ENCODE peak calls at places on chromosomes 6 and 20, in five cellular contexts. One of them, this sample, is unnamed.

GRCh38 chr6:10901751-10902150 is 14.9 kb downstream of the SYCP2L start:
- DNase-seq in heart left ventricle: no peak
- DNase-seq in right lobe of liver: no peak
- DNase-seq in K562: no peak
- DNase-seq in Peyer's patch: peak
- DNase-seq in this sample: no peak

GRCh38 chr6:155646443-155646842 is 190.8 kb upstream of the NOX3 start:
- DNase-seq in heart left ventricle: no peak
- DNase-seq in right lobe of liver: no peak
- DNase-seq in K562: no peak
- DNase-seq in Peyer's patch: no peak
- DNase-seq in this sample: no peak

GRCh38 chr6:134177753-134178229 is 125.4 kb upstream of the SLC2A12 start:
- DNase-seq in heart left ventricle: no peak
- DNase-seq in right lobe of liver: no peak
- DNase-seq in K562: no peak
- DNase-seq in Peyer's patch: peak
- DNase-seq in this sample: no peak

GRCh38 chr6:142341855-142342330 is 40.1 kb downstream of the ADGRG6 start:
- DNase-seq in heart left ventricle: no peak
- DNase-seq in right lobe of liver: no peak
- DNase-seq in K562: no peak
- DNase-seq in Peyer's patch: no peak
- DNase-seq in this sample: no peak

GRCh38 chr20:5688431-5688972 is 61.7 kb upstream of the SHLD1 start:
- DNase-seq in heart left ventricle: peak
- DNase-seq in right lobe of liver: peak
- DNase-seq in K562: peak
- DNase-seq in Peyer's patch: no peak
- DNase-seq in this sample: no peak

GRCh38 chr20:5410450-5410849 is 93.7 kb upstream of the PROKR2 start:
- DNase-seq in heart left ventricle: no peak
- DNase-seq in right lobe of liver: no peak
- DNase-seq in K562: no peak
- DNase-seq in Peyer's patch: no peak
- DNase-seq in this sample: no peak

GRCh38 chr6:141484726-141485125 is 648.0 kb upstream of the GJE1 start:
- DNase-seq in heart left ventricle: no peak
- DNase-seq in right lobe of liver: no peak
- DNase-seq in K562: no peak
- DNase-seq in Peyer's patch: peak
- DNase-seq in this sample: no peak

GRCh38 chr20:7853493-7853892 is 86.8 kb downstream of the HAO1 start:
- DNase-seq in heart left ventricle: no peak
- DNase-seq in right lobe of liver: no peak
- DNase-seq in K562: no peak
- DNase-seq in Peyer's patch: no peak
- DNase-seq in this sample: no peak

GRCh38 chr6:163296835-163297519 is 117.5 kb upstream of the QKI start:
- DNase-seq in heart left ventricle: no peak
- DNase-seq in right lobe of liver: no peak
- DNase-seq in K562: no peak
- DNase-seq in Peyer's patch: no peak
- DNase-seq in this sample: no peak

GRCh38 chr20:46293084-46293483 is 15.2 kb downstream of the CDH22 start:
- DNase-seq in heart left ventricle: no peak
- DNase-seq in right lobe of liver: no peak
- DNase-seq in K562: peak
- DNase-seq in Peyer's patch: no peak
- DNase-seq in this sample: peak

GRCh38 chr20:45934046-45934586 is 367 bp upstream of the PCIF1 start:
- DNase-seq in heart left ventricle: peak
- DNase-seq in right lobe of liver: peak
- DNase-seq in K562: peak
- DNase-seq in Peyer's patch: peak
- DNase-seq in this sample: peak

GRCh38 chr6:169189686-169190085 is 64.0 kb downstream of the THBS2 start:
- DNase-seq in heart left ventricle: no peak
- DNase-seq in right lobe of liver: no peak
- DNase-seq in K562: no peak
- DNase-seq in Peyer's patch: no peak
- DNase-seq in this sample: no peak

GRCh38 chr20:37533154-37533715 is 5.6 kb upstream of the BLCAP start:
- DNase-seq in heart left ventricle: no peak
- DNase-seq in right lobe of liver: no peak
- DNase-seq in K562: no peak
- DNase-seq in Peyer's patch: peak
- DNase-seq in this sample: no peak

GRCh38 chr6:132085731-132086130 is 134.6 kb upstream of the CCN2 start:
- DNase-seq in heart left ventricle: no peak
- DNase-seq in right lobe of liver: no peak
- DNase-seq in K562: no peak
- DNase-seq in Peyer's patch: no peak
- DNase-seq in this sample: no peak

GRCh38 chr6:52417675-52418111 is 2.4 kb upstream of the EFHC1 start:
- DNase-seq in heart left ventricle: peak
- DNase-seq in right lobe of liver: no peak
- DNase-seq in K562: peak
- DNase-seq in Peyer's patch: no peak
- DNase-seq in this sample: no peak

DNA sequence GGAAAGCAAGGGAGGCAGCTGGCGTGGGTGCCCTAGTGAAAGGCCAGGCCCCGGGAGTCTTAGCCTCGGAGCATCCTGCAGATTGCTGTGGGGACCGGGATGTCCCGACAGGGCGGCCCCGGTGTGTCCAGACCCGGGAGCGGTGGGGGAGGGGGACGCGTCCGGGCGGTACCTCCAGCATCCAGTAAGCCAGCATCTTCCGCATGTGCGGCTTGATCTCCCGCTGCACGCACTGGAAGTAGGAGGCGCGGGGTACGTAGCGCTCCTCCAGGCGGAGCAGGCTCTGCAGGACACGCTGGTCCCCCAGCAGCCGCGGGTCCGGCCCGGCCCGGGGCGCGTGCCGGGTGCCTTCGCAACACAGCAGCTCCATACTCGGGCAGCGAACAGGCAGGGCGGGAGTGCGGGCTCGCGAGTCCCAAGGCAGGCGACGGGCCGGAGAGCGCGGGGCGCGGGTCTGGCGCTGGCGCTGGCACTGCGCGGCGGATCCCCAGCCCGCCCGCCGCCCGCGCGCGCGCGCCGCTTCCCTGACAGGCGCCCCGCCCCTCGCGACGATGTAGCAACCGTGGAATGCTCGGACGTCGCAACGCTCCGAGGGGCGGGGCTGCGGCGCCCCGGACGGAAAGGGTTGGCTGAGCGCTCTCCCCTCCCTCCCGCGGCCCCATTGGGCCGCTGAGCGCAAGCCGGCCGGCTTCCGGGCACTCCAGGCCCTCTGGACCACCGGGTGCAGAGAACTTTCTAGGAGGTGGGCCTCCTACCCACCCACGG is at the start of gene CCND3:
- DNase-seq in heart left ventricle: peak
- DNase-seq in right lobe of liver: peak
- DNase-seq in K562: peak
- DNase-seq in Peyer's patch: peak
- DNase-seq in this sample: peak
- TF ChIP-seq POLR2A in heart left ventricle: peak
- TF ChIP-seq POLR2A in right lobe of liver: peak
- TF ChIP-seq POLR2A in K562: peak
- TF ChIP-seq POLR2A in Peyer's patch: peak
- TF ChIP-seq POLR2A in this sample: peak

DNA sequence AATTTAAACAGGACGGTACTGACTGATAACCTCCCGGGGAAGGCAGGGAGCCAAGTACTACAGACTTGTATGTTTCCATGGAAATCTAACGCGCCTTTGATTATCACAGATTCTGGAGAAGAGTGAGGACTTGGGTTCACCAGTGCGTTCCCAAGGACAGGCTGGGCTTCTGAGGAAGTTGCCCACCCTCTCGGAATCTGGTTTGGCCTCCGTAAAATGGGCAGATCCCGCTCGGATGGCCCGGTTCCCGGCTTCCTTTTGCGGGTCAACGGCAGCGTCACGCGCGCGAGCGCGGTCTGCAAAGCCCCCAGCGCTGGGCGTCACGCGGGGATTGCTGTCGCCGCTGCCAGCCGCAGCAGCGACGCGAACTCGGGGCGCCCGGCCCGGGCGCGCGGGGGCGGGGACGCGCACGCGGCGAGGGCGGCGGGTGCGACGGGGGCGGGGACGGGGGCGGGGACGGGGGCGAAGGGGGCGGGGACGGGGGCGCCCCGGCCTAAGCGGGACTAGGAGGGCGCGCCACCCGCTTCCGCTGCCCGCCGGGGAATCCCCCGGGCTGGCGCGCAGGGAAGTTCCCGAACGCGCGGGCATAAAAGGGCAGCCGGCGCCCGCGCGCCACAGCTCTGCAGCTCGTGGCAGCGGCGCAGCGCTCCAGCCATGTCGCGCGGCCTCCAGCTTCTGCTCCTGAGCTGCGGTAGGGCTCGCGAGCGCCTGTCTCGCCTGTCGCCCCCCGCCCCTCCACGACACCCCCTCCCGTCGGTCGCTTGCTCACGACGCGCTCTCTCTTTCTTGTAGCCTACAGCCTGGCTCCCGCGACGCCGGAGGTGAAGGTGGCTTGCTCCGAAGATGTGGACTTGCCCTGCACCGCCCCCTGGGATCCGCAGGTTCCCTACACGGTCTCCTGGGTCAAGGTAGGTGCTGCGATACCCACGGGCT is at the start of gene CD83:
- DNase-seq in heart left ventricle: peak
- DNase-seq in right lobe of liver: peak
- DNase-seq in K562: peak
- DNase-seq in Peyer's patch: peak
- DNase-seq in this sample: peak
- TF ChIP-seq POLR2A in heart left ventricle: no peak
- TF ChIP-seq POLR2A in right lobe of liver: peak
- TF ChIP-seq POLR2A in K562: peak
- TF ChIP-seq POLR2A in Peyer's patch: no peak
- TF ChIP-seq POLR2A in this sample: peak

DNA sequence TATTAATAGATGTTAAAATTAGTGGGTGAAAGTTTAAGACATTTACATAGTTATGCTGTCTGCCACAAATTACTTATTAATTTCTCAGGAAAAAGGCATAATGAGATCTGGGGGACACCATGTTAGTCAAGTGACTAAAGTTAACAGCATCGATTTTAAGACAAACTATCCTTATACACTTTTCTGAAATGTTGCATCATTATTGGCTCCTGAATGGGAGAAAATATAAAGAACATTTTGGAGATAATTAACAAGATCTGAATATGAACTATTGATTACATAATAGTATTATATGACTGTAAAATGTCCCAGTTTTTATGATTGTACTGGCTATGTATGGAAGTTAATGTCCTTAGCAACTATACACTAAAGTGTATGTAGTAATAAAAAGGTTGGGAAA is 7.9 kb downstream of the OR2B3 start:
- DNase-seq in heart left ventricle: no peak
- DNase-seq in right lobe of liver: no peak
- DNase-seq in K562: no peak
- DNase-seq in Peyer's patch: no peak
- DNase-seq in this sample: no peak
- TF ChIP-seq POLR2A in heart left ventricle: no peak
- TF ChIP-seq POLR2A in right lobe of liver: no peak
- TF ChIP-seq POLR2A in K562: no peak
- TF ChIP-seq POLR2A in Peyer's patch: no peak
- TF ChIP-seq POLR2A in this sample: no peak

GRCh38 chr20:64041781-64042771 is 6.1 kb downstream of the C20orf204 start:
- DNase-seq in heart left ventricle: no peak
- DNase-seq in right lobe of liver: no peak
- DNase-seq in K562: peak
- DNase-seq in Peyer's patch: no peak
- DNase-seq in this sample: no peak
- TF ChIP-seq POLR2A in heart left ventricle: no peak
- TF ChIP-seq POLR2A in right lobe of liver: no peak
- TF ChIP-seq POLR2A in K562: peak
- TF ChIP-seq POLR2A in Peyer's patch: no peak
- TF ChIP-seq POLR2A in this sample: no peak

GRCh38 chr6:42962502-42963178 is 2.1 kb downstream of the GNMT start:
- DNase-seq in heart left ventricle: no peak
- DNase-seq in right lobe of liver: no peak
- DNase-seq in K562: no peak
- DNase-seq in Peyer's patch: no peak
- DNase-seq in this sample: no peak
- TF ChIP-seq POLR2A in heart left ventricle: no peak
- TF ChIP-seq POLR2A in right lobe of liver: no peak
- TF ChIP-seq POLR2A in K562: no peak
- TF ChIP-seq POLR2A in Peyer's patch: no peak
- TF ChIP-seq POLR2A in this sample: no peak

DNA sequence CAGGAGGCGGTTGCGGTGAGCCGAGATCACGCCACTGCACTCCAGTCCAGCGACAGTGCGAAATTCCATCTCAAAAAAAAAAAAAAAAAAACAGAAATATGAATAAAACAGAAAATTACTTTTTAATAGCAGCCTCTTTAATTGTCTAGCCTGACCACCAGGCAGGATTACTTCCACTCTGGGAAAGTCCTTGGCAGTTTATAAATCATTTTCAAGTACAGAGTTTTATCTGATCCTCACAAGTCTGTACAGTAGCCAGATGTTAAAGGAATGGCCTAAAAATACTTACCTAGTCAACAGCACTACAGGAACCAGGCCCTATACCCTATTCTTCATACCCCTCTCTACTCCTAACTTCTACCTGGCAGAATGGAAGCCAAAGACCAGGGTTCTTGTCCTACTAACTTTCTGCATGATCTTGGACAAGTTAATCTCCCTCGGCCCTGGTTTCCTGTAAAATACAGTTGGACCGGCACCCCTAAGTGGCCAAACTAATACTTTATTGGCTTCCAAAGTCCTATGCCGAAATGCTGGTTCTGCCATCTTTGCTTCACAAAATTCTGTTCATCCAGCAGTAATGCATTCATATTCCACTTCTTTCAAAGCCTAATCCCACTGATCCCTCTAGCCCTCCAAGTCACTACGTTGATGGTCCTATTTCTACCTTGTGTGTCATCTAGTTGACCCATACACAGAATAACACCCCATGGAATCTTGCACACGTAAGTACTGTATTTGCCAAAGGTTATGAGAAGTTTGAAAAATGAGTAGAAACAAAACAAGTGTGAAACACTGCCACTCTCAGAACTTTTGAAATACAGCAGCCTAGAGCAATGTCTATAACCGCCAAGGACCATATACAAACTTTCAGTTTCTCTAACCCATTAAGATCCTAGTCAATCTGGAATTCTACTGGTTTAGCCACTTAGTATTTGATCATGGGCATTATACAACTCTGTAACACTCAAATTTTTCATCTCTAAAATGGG is 1.7 kb downstream of the EIF2S2 start:
- DNase-seq in heart left ventricle: no peak
- DNase-seq in right lobe of liver: no peak
- DNase-seq in K562: no peak
- DNase-seq in Peyer's patch: no peak
- DNase-seq in this sample: no peak
- TF ChIP-seq POLR2A in heart left ventricle: no peak
- TF ChIP-seq POLR2A in right lobe of liver: no peak
- TF ChIP-seq POLR2A in K562: peak
- TF ChIP-seq POLR2A in Peyer's patch: no peak
- TF ChIP-seq POLR2A in this sample: no peak

GRCh38 chr6:119346914-119347313 is 2.6 kb downstream of the MAN1A1 start:
- DNase-seq in heart left ventricle: no peak
- DNase-seq in right lobe of liver: no peak
- DNase-seq in K562: no peak
- DNase-seq in Peyer's patch: no peak
- DNase-seq in this sample: no peak
- TF ChIP-seq POLR2A in heart left ventricle: no peak
- TF ChIP-seq POLR2A in right lobe of liver: no peak
- TF ChIP-seq POLR2A in K562: peak
- TF ChIP-seq POLR2A in Peyer's patch: no peak
- TF ChIP-seq POLR2A in this sample: no peak

This sample was measured in H54.